ENCODE peak calls at places on chromosomes 16 and 17, in seven cellular contexts. G is M059J; X is CD8-positive, alpha-beta T cell; R is H7; A is iPS-NIHi11; Z is midbrain; J is ELR. B is an unnamed sample.

GRCh38 chr17:81711814-81712467 is at the start of gene SLC25A10:
- DNase-seq in G (peak), X (peak), R (peak), A (peak), Z (peak), J (peak), B (peak)

GRCh38 chr17:5209396-5209795 is 17.7 kb upstream of the ZNF594 start:
- DNase-seq in G (peak), X (no peak), R (no peak), A (no peak), Z (no peak), J (peak), B (no peak)

GRCh38 chr16:31253642-31254045 is 6.1 kb upstream of the ITGAM start:
- DNase-seq in G (peak), X (no peak), R (no peak), A (no peak), Z (no peak), J (peak), B (no peak)

GRCh38 chr16:88558457-88559442 is 11.5 kb upstream of the ZC3H18 start:
- DNase-seq in G (peak), X (no peak), R (peak), A (peak), Z (no peak), J (peak), B (peak)

GRCh38 chr16:14965328-14965727 is 9.5 kb upstream of the PDXDC1 start:
- DNase-seq in G (no peak), X (no peak), R (no peak), A (no peak), Z (no peak), J (no peak), B (peak)

GRCh38 chr17:20294120-20294519 is 173.2 kb downstream of the LGALS9B start:
- DNase-seq in G (no peak), X (no peak), R (no peak), A (no peak), Z (no peak), J (no peak), B (no peak)

GRCh38 chr17:49968380-49969133 is 433 bp upstream of the DLX4 start:
- DNase-seq in G (peak), X (peak), R (peak), A (peak), Z (no peak), J (peak), B (peak)

GRCh38 chr17:76940738-76941350 is 72.6 kb downstream of the MGAT5B start:
- DNase-seq in G (peak), X (no peak), R (peak), A (peak), Z (no peak), J (peak), B (peak)

B was measured in endodermal cell.